ENCODE peak calls at places on chromosomes 3 and 15, in five cellular contexts. Y is esophagus squamous epithelium, L is breast epithelium, K is heart left ventricle, X is ovary. V is an unnamed sample. For H3K4me1, the result is how much of the 10 kb centered on the place peaks cover.

GRCh38 chr15:97653896-97654295 is 306.6 kb upstream of the ARRDC4 start:
- DNase-seq in Y (no peak), L (no peak), K (no peak), X (no peak), V (no peak)

GRCh38 chr3:193928354-193929209 is 207.4 kb upstream of the HES1 start:
- DNase-seq in Y (no peak), L (no peak), K (no peak), X (no peak), V (no peak)

GRCh38 chr3:181719298-181719859 is 7.7 kb downstream of the SOX2 start:
- DNase-seq in Y (no peak), L (no peak), K (no peak), X (no peak), V (no peak)

GRCh38 chr3:134067311-134068161 is 37.8 kb upstream of the SLCO2A1 start:
- DNase-seq in Y (no peak), L (no peak), K (no peak), X (no peak), V (peak)

GRCh38 chr3:52406231-52406661 is 38.7 kb downstream of the SEMA3G start:
- DNase-seq in Y (peak), L (no peak), K (no peak), X (no peak), V (no peak)

GRCh38 chr3:95189348-95189747 is 1126.5 kb downstream of the NSUN3 start:
- DNase-seq in Y (no peak), L (no peak), K (no peak), X (no peak), V (no peak)

GRCh38 chr15:77858677-77859490 is 218.6 kb downstream of the TBC1D2B start:
- DNase-seq in Y (no peak), L (no peak), K (no peak), X (no peak), V (no peak)

GRCh38 chr3:52606373-52607085 is 70.1 kb downstream of the UQCC5 start:
- DNase-seq in Y (no peak), L (peak), K (peak), X (no peak), V (no peak)

GRCh38 chr3:133892546-133893231 is 3.0 kb downstream of the RAB6B start:
- DNase-seq in Y (no peak), L (no peak), K (peak), X (no peak), V (peak)

DNA sequence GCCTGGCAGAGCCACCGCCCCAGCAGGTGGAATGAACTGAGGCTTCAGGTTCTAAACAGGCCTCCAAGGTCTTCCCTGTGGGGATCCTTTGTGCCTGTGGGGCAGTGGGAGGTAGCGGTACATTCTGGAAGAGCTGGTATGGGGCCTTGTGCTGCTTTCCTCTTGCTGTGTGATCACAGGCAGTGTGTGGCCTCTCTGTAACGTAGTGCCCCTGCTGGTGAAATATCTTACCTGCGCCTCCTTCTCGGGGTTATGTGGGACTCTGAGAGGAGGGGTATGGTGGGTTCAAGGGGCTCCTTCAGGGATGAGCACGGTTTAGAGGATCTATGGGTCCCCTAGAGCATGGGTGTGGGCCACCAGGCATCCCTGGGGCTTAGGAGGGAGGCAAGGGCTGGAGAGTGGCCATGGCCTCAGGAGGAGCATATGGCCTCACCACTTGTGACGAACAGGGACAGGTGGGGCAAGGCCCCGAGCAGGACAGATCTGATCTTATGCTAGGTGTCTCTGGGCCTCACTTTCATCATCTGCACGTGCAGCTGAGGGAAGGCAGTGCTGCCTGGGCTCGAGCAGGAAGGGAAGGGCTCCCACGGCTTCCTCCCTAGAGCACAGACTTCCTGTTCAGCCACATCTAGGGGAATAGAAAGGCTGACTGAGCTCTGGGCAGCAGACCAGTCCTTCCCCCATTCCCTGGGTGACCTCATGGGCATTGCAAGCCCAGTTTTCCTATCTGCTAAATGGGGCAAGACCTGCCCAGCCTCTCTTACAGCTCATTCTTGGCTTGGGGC is 1.9 kb upstream of the ALS2CL start:
- DNase-seq in Y (no peak), L (no peak), K (peak), X (peak), V (peak)
- TF ChIP-seq CTCF in Y (peak), L (no peak), K (no peak), X (no peak), V (no peak)

GRCh38 chr3:50165388-50166308 is 10.5 kb downstream of the SEMA3F start:
- DNase-seq in Y (no peak), L (no peak), K (peak), X (peak), V (peak)
- H3K4me1 ChIP-seq in Y (half or more), L (under half), K (half or more), X (under half), V (under half)

DNA sequence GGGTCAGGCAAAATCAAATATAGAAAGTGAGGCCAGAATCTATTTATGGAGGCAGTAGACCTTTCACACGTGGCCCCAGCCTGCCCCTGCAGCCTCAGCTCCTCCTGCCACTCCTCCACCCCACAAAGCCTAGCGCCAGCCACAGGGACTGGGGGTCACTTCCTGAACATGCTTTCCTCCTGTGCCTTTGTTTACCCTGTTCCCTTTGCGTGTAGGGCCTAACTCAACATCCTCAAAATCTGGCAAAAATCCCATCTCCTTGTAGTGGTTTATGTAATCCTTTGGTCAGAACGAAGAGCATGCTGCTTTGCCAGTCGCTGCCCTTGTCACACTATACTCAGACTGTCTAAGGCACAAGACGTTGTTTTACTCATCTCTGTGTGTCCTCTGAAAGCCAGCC is 39.6 kb downstream of the KBTBD12 start:
- DNase-seq in Y (no peak), L (no peak), K (peak), X (no peak), V (no peak)
- TF ChIP-seq POLR2A in Y (no peak), L (no peak), K (no peak), X (no peak), V (no peak)

GRCh38 chr3:109731639-109732473 is 394.5 kb upstream of the DPPA4 start:
- DNase-seq in Y (no peak), L (no peak), K (peak), X (no peak), V (peak)
- TF ChIP-seq CTCF in Y (peak), L (peak), K (peak), X (peak), V (peak)

GRCh38 chr3:113744941-113745272 is 1.1 kb downstream of the NAA50 start:
- DNase-seq in Y (no peak), L (no peak), K (no peak), X (no peak), V (no peak)
- H3K4me1 ChIP-seq in Y (under half), L (under half), K (under half), X (under half), V (under half)

GRCh38 chr3:9673752-9674151 is 24.4 kb downstream of the MTMR14 start:
- DNase-seq in Y (no peak), L (no peak), K (no peak), X (no peak), V (no peak)

GRCh38 chr3:9666704-9667445 is 17.6 kb downstream of the MTMR14 start:
- DNase-seq in Y (no peak), L (no peak), K (no peak), X (no peak), V (no peak)

GRCh38 chr3:9673082-9673481 is 23.8 kb downstream of the MTMR14 start:
- DNase-seq in Y (no peak), L (no peak), K (no peak), X (no peak), V (no peak)

GRCh38 chr3:9669720-9670432 is 20.6 kb downstream of the MTMR14 start:
- DNase-seq in Y (no peak), L (no peak), K (peak), X (peak), V (peak)

DNA sequence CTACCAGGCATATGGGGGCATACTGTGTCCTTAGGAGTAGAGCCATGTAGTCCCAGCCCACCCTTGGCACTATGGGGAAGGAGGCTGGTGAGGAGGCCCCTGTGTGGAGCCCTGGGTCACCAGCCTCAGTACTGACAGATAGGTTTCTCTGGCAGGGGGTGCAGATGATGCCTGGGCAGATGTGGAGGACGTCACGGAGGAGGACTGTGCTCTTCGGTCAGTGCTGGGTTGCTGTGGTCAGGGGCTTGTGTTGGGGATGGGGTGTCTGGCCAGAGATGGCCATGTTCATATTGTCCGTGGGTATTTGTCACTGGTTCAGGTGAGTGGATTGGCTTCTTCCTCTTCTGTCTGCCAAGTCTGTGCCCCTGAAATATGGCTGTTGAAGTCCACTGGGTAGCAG is 20.0 kb downstream of the MTMR14 start:
- DNase-seq in Y (no peak), L (no peak), K (no peak), X (no peak), V (no peak)
- TF ChIP-seq POLR2A in Y (no peak), L (no peak), K (no peak), X (no peak), V (no peak)

V was measured in testis.